ENCODE peak calls at places on chromosome 17, in seven cellular contexts. A is AG09309, G is endodermal cell, F is ELF-1, R is C1 segment of cervical spinal cord, T is progenitor cell of endocrine pancreas, K is EL. L is an unnamed sample.

GRCh38 chr17:66507103-66507923 is 204.9 kb downstream of the PRKCA start:
- DNase-seq in A (no peak), G (no peak), F (peak), R (no peak), T (no peak), K (peak), L (no peak)

GRCh38 chr17:10144976-10145375 is 53.4 kb downstream of the GAS7 start:
- DNase-seq in A (no peak), G (no peak), F (peak), R (no peak), T (no peak), K (no peak), L (no peak)

GRCh38 chr17:41772218-41772585 is 14.3 kb downstream of the JUP start:
- DNase-seq in A (no peak), G (peak), F (peak), R (no peak), T (peak), K (no peak), L (no peak)

GRCh38 chr17:74043976-74044375 is 159.5 kb upstream of the RPL38 start:
- DNase-seq in A (no peak), G (no peak), F (no peak), R (no peak), T (no peak), K (no peak), L (no peak)

GRCh38 chr17:77308768-77309726 is 168.3 kb downstream of the SEC14L1 start:
- DNase-seq in A (no peak), G (no peak), F (no peak), R (no peak), T (no peak), K (peak), L (no peak)

GRCh38 chr17:63274156-63274555 is 171.9 kb downstream of the CYB561 start:
- DNase-seq in A (no peak), G (no peak), F (no peak), R (no peak), T (no peak), K (peak), L (no peak)

GRCh38 chr17:7292729-7293128 is 1.7 kb downstream of the YBX2 start:
- DNase-seq in A (no peak), G (no peak), F (no peak), R (no peak), T (no peak), K (no peak), L (no peak)

GRCh38 chr17:74211141-74211928 is 2.0 kb upstream of the TTYH2 start:
- DNase-seq in A (no peak), G (peak), F (peak), R (peak), T (no peak), K (peak), L (no peak)

GRCh38 chr17:79836952-79837887 is 2.0 kb downstream of the CBX4 start:
- DNase-seq in A (no peak), G (peak), F (peak), R (no peak), T (peak), K (no peak), L (no peak)

GRCh38 chr17:78120971-78121800 is 7.4 kb downstream of the TMC6 start:
- DNase-seq in A (no peak), G (no peak), F (no peak), R (no peak), T (no peak), K (no peak), L (no peak)

GRCh38 chr17:44219636-44220210 is at the start of gene UBTF:
- DNase-seq in A (no peak), G (peak), F (no peak), R (peak), T (peak), K (peak), L (peak)

GRCh38 chr17:35314415-35315216 is 58.8 kb downstream of the SLFN11 start:
- DNase-seq in A (no peak), G (peak), F (peak), R (no peak), T (no peak), K (no peak), L (no peak)

GRCh38 chr17:82479602-82480001 is 21.1 kb downstream of the NARF start:
- DNase-seq in A (no peak), G (no peak), F (no peak), R (no peak), T (no peak), K (no peak), L (no peak)

GRCh38 chr17:37373530-37374159 is 2.1 kb upstream of the C17orf78 start:
- DNase-seq in A (peak), G (peak), F (peak), R (peak), T (peak), K (peak), L (peak)

GRCh38 chr17:1582374-1582773 is 19.8 kb upstream of the PITPNA start:
- DNase-seq in A (no peak), G (no peak), F (no peak), R (no peak), T (no peak), K (no peak), L (no peak)

GRCh38 chr17:31842416-31843381 is 16.3 kb downstream of the COPRS start:
- DNase-seq in A (no peak), G (peak), F (peak), R (peak), T (peak), K (peak), L (peak)

GRCh38 chr17:77045441-77046041 is 95.2 kb upstream of the SEC14L1 start:
- DNase-seq in A (peak), G (no peak), F (no peak), R (no peak), T (no peak), K (peak), L (peak)

GRCh38 chr17:78272914-78273258 is 41.5 kb downstream of the TMEM235 start:
- DNase-seq in A (no peak), G (no peak), F (no peak), R (no peak), T (no peak), K (no peak), L (no peak)

GRCh38 chr17:77209330-77209748 is 68.6 kb downstream of the SEC14L1 start:
- DNase-seq in A (no peak), G (no peak), F (no peak), R (no peak), T (no peak), K (no peak), L (no peak)

GRCh38 chr17:9707917-9708316 is 62.6 kb downstream of the USP43 start:
- DNase-seq in A (no peak), G (no peak), F (no peak), R (no peak), T (no peak), K (no peak), L (no peak)

GRCh38 chr17:34930283-34930682 is 31.0 kb downstream of the CCT6B start:
- DNase-seq in A (no peak), G (no peak), F (no peak), R (no peak), T (no peak), K (no peak), L (no peak)

GRCh38 chr17:1050246-1050995 is 53.5 kb downstream of the TIMM22 start:
- DNase-seq in A (no peak), G (no peak), F (no peak), R (no peak), T (no peak), K (no peak), L (no peak)

L was measured in NCI-H446.